ENCODE peak calls at places on chromosomes 4 and X, in six cellular contexts. K is lower leg skin, Q is astrocyte, R is astrocyte of the spinal cord, O is transverse colon, X is fibroblast of lung. C is an unnamed sample.

GRCh38 chrX:130981836-130982235 is 76.3 kb upstream of the ARHGAP36 start:
- DNase-seq in O (no peak), K (no peak), X (no peak), R (no peak), Q (no peak), C (no peak)

GRCh38 chrX:43560247-43560946 is 95.7 kb upstream of the MAOA start:
- DNase-seq in K (no peak), R (no peak), X (no peak), O (peak; percentile 26), Q (no peak), C (no peak)

GRCh38 chr4:2800691-2801596 is 8.1 kb downstream of the SH3BP2 start:
- DNase-seq in K (peak; percentile 95), R (peak; percentile 88), X (peak; percentile 73), Q (peak; percentile 58), O (peak; percentile 70), C (peak; percentile 85)

GRCh38 chr4:180335571-180335970 is 1907.6 kb upstream of the TENM3 start:
- DNase-seq in R (no peak), Q (peak; percentile 11), O (no peak), X (peak; percentile 31), K (no peak), C (no peak)

GRCh38 chrX:19599253-19599652 is 83.9 kb upstream of the MAP3K15 start:
- DNase-seq in X (no peak), K (peak; percentile 50), R (no peak), O (no peak), Q (no peak), C (no peak)

GRCh38 chr4:110442309-110442708 is 33.6 kb upstream of the ENPEP start:
- DNase-seq in X (no peak), Q (no peak), O (no peak), K (no peak), R (no peak), C (no peak)

GRCh38 chrX:12986164-12986779 is 11.4 kb downstream of the TMSB4X start:
- DNase-seq in R (no peak), X (no peak), K (no peak), Q (no peak), O (no peak), C (no peak)

GRCh38 chr4:122668241-122668640 is 47.4 kb upstream of the IL21 start:
- DNase-seq in X (peak; percentile 79), R (peak; percentile 71), K (no peak), Q (peak; percentile 75), O (no peak), C (no peak)

GRCh38 chrX:145735036-145735435 is 82.6 kb upstream of the SLITRK2 start:
- DNase-seq in O (no peak), X (peak; percentile 23), R (peak; percentile 47), K (no peak), Q (peak; percentile 1), C (no peak)

GRCh38 chr4:108049406-108049805 is 59.7 kb downstream of the HADH start:
- DNase-seq in X (no peak), Q (no peak), R (no peak), K (no peak), O (no peak), C (no peak)

GRCh38 chr4:16914208-16914607 is 15.8 kb upstream of the LDB2 start:
- DNase-seq in K (no peak), X (peak; percentile 25), Q (peak; percentile 12), O (no peak), R (peak; percentile 36), C (no peak)

GRCh38 chrX:13898603-13899002 is 81.7 kb upstream of the GPM6B start:
- DNase-seq in K (no peak), X (peak; percentile 24), O (no peak), R (no peak), Q (no peak), C (no peak)

GRCh38 chr4:8228319-8229250 is 29.5 kb downstream of the SH3TC1 start:
- DNase-seq in O (peak; percentile 84), Q (peak; percentile 79), R (peak; percentile 86), X (peak; percentile 87), K (peak; percentile 92), C (peak; percentile 76)

DNA sequence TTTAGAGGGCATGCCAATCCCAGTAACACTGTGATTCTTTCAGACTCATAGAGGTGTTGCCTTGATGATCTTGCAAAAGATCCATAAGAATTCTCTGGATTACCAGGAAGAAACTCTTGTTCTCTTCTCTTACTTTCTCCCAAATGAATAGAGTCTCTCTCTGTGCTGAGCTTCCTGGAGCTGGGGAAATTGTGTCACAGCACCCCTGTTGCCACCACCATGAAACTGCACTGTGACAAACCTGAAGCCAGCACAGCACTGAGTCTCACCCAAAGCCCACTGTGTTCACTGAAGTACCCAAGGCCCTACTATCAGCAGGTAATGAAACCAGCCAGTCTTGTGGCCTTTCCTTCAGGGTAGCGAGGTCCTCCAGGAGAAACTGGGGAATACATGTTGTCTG is 332.7 kb upstream of the FGF16 start:
- DNase-seq in Q (no peak), K (no peak), X (no peak), O (no peak), R (no peak), C (no peak)
- TF ChIP-seq CTCF in Q (no peak), K (no peak), X (no peak), O (no peak), R (no peak), C (no peak)

GRCh38 chr4:57612279-57612678 is 502.1 kb upstream of the IGFBP7 start:
- DNase-seq in X (no peak), K (no peak), O (peak; percentile 9), R (no peak), Q (no peak), C (no peak)
- TF ChIP-seq CTCF in X (no peak), K (no peak), O (no peak), R (no peak), Q (no peak), C (no peak)

DNA sequence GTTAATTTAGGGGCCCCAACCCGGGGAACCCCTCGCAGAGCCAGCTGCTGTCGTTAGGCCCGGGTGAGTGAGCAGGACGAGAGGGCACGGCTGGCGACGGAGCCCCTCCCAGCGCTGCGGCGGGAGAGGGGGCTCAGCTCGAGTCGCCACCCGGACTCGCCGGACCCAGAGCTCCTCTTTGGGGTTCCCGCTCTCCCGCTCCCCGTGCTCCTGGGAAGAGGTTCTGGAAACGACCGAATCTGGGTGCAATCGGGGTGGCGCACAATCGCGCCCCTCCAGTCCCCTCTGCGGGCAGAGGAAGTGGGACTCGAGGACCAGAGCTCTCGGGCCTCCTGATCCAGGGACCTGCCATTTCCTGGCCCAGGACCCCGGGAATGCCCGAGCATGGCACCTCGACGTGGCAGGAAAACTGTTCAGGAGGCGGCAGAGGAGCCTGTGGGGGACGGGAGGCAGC is 37.3 kb upstream of the ARAF start:
- DNase-seq in X (no peak), O (no peak), R (no peak), Q (no peak), K (no peak), C (no peak)
- TF ChIP-seq CTCF in X (no peak), O (no peak), R (no peak), Q (no peak), K (no peak), C (no peak)

GRCh38 chr4:153763404-153763803 is 3.6 kb upstream of the RNF175 start:
- DNase-seq in R (no peak), Q (no peak), X (no peak), K (no peak), O (no peak), C (no peak)
- TF ChIP-seq CTCF in R (no peak), Q (peak; percentile 10), X (no peak), K (no peak), O (no peak), C (no peak)

GRCh38 chr4:7037425-7037824 is 5.7 kb upstream of the TADA2B start:
- DNase-seq in X (no peak), Q (no peak), K (no peak), O (no peak), R (no peak), C (no peak)
- TF ChIP-seq CTCF in X (no peak), Q (no peak), K (no peak), O (no peak), R (no peak), C (no peak)

GRCh38 chrX:109839694-109840358 is 106.8 kb upstream of the ACSL4 start:
- DNase-seq in K (no peak), R (peak; percentile 38), O (no peak), Q (peak; percentile 40), X (peak; percentile 54), C (no peak)
- TF ChIP-seq CTCF in K (no peak), R (peak; percentile 9), O (no peak), Q (no peak), X (no peak), C (no peak)

GRCh38 chrX:154011376-154012335 is 8.0 kb downstream of the IRAK1 start:
- DNase-seq in K (no peak), X (no peak), Q (no peak), O (no peak), R (no peak), C (no peak)
- TF ChIP-seq CTCF in K (no peak), X (no peak), Q (no peak), O (no peak), R (no peak), C (no peak)

DNA sequence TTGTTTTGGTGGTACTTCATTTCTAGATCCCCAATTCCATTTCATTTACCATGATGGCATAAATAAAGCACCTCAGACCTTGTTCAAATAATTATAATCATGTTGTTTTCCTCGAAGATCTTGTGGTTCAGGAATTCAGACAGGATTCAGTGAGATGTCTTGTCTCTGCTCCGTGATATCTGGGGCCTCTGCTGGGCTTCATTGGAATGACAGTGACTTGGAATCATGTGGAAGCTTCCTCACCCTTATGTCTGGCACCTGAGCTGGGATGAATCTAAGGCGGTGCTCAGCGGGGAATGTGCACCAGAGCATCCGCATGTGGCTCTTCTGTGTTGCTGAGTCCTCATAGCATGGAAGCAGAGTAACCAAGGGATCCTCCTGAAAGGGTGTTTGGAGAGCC is 132.2 kb downstream of the VEGFC start:
- DNase-seq in O (no peak), R (no peak), Q (no peak), K (no peak), X (no peak), C (no peak)
- TF ChIP-seq CTCF in O (no peak), R (peak; percentile 29), Q (peak; percentile 15), K (no peak), X (no peak), C (no peak)

DNA sequence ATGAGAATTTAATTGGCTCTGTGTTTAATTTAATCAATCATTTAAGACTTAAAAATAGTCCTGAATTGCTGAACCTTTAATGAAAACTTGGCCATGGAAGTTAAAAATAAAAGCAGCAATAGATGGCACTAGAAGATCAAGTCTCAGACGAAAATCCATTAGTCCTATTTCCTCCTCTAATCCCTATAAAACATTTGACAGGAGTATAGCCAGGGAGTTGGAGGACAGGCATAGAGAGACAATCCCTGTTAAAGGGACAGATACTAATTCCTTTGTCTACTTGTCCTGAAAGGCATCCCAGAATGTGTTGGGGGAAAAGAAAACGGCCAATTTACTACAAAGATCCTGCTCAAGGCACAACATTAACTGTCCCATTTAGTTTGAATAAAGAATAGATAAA is 276.3 kb upstream of the TACR3 start:
- DNase-seq in K (no peak), Q (peak; percentile 4), X (peak; percentile 12), O (no peak), R (peak; percentile 48), C (no peak)
- TF ChIP-seq CTCF in K (no peak), Q (no peak), X (no peak), O (no peak), R (peak; percentile 8), C (no peak)